ENCODE peak calls at places on chromosomes 3 and 15, in six cellular contexts. One of them, this sample, is unnamed.

GRCh38 chr15:70054366-70054765 is 43.4 kb downstream of the TLE3 start:
- DNase-seq in HTR-8/SVneo: no peak
- DNase-seq in GM10248: no peak
- DNase-seq in neuronal stem cell: no peak
- DNase-seq in stimulated activated CD8-positive, alpha-beta memory T cell treated with anti-CD3 and anti-CD28 coated beads, Interleukin-15, amount 100 ng/mL, for 24 hours: no peak
- DNase-seq in T-helper 9 cell: no peak
- DNase-seq in this sample: peak

GRCh38 chr15:55992769-55993110 is 672 bp downstream of the NEDD4 start:
- DNase-seq in HTR-8/SVneo: no peak
- DNase-seq in GM10248: no peak
- DNase-seq in neuronal stem cell: no peak
- DNase-seq in stimulated activated CD8-positive, alpha-beta memory T cell treated with anti-CD3 and anti-CD28 coated beads, Interleukin-15, amount 100 ng/mL, for 24 hours: no peak
- DNase-seq in T-helper 9 cell: no peak
- DNase-seq in this sample: no peak

GRCh38 chr3:79817224-79817623 is 49.4 kb upstream of the ROBO1 start:
- DNase-seq in HTR-8/SVneo: no peak
- DNase-seq in GM10248: no peak
- DNase-seq in neuronal stem cell: no peak
- DNase-seq in stimulated activated CD8-positive, alpha-beta memory T cell treated with anti-CD3 and anti-CD28 coated beads, Interleukin-15, amount 100 ng/mL, for 24 hours: no peak
- DNase-seq in T-helper 9 cell: no peak
- DNase-seq in this sample: no peak

GRCh38 chr3:16993227-16993626 is 108.5 kb downstream of the PLCL2 start:
- DNase-seq in HTR-8/SVneo: peak
- DNase-seq in GM10248: no peak
- DNase-seq in neuronal stem cell: no peak
- DNase-seq in stimulated activated CD8-positive, alpha-beta memory T cell treated with anti-CD3 and anti-CD28 coated beads, Interleukin-15, amount 100 ng/mL, for 24 hours: no peak
- DNase-seq in T-helper 9 cell: no peak
- DNase-seq in this sample: no peak

GRCh38 chr3:99690761-99691369 is 52.5 kb downstream of the COL8A1 start:
- DNase-seq in HTR-8/SVneo: no peak
- DNase-seq in GM10248: no peak
- DNase-seq in neuronal stem cell: no peak
- DNase-seq in stimulated activated CD8-positive, alpha-beta memory T cell treated with anti-CD3 and anti-CD28 coated beads, Interleukin-15, amount 100 ng/mL, for 24 hours: no peak
- DNase-seq in T-helper 9 cell: no peak
- DNase-seq in this sample: no peak

GRCh38 chr15:76636059-76636458 is 269.1 kb downstream of the SCAPER start:
- DNase-seq in HTR-8/SVneo: no peak
- DNase-seq in GM10248: no peak
- DNase-seq in neuronal stem cell: no peak
- DNase-seq in stimulated activated CD8-positive, alpha-beta memory T cell treated with anti-CD3 and anti-CD28 coated beads, Interleukin-15, amount 100 ng/mL, for 24 hours: no peak
- DNase-seq in T-helper 9 cell: no peak
- DNase-seq in this sample: no peak

GRCh38 chr3:61808999-61809398 is 247.6 kb downstream of the PTPRG start:
- DNase-seq in HTR-8/SVneo: no peak
- DNase-seq in GM10248: no peak
- DNase-seq in neuronal stem cell: no peak
- DNase-seq in stimulated activated CD8-positive, alpha-beta memory T cell treated with anti-CD3 and anti-CD28 coated beads, Interleukin-15, amount 100 ng/mL, for 24 hours: no peak
- DNase-seq in T-helper 9 cell: no peak
- DNase-seq in this sample: no peak

GRCh38 chr3:195123196-195123805 is 147.7 kb downstream of the XXYLT1 start:
- DNase-seq in HTR-8/SVneo: peak
- DNase-seq in GM10248: no peak
- DNase-seq in neuronal stem cell: no peak
- DNase-seq in stimulated activated CD8-positive, alpha-beta memory T cell treated with anti-CD3 and anti-CD28 coated beads, Interleukin-15, amount 100 ng/mL, for 24 hours: no peak
- DNase-seq in T-helper 9 cell: no peak
- DNase-seq in this sample: peak

GRCh38 chr3:192887047-192887446 is 30.6 kb downstream of the MB21D2 start:
- DNase-seq in HTR-8/SVneo: no peak
- DNase-seq in GM10248: no peak
- DNase-seq in neuronal stem cell: no peak
- DNase-seq in stimulated activated CD8-positive, alpha-beta memory T cell treated with anti-CD3 and anti-CD28 coated beads, Interleukin-15, amount 100 ng/mL, for 24 hours: no peak
- DNase-seq in T-helper 9 cell: no peak
- DNase-seq in this sample: no peak

GRCh38 chr3:194761384-194761783 is 75.7 kb downstream of the FAM43A start:
- DNase-seq in HTR-8/SVneo: peak
- DNase-seq in GM10248: no peak
- DNase-seq in neuronal stem cell: no peak
- DNase-seq in stimulated activated CD8-positive, alpha-beta memory T cell treated with anti-CD3 and anti-CD28 coated beads, Interleukin-15, amount 100 ng/mL, for 24 hours: no peak
- DNase-seq in T-helper 9 cell: no peak
- DNase-seq in this sample: peak

GRCh38 chr3:194375921-194376570 is 6.5 kb upstream of the LRRC15 start:
- DNase-seq in HTR-8/SVneo: no peak
- DNase-seq in GM10248: no peak
- DNase-seq in neuronal stem cell: no peak
- DNase-seq in stimulated activated CD8-positive, alpha-beta memory T cell treated with anti-CD3 and anti-CD28 coated beads, Interleukin-15, amount 100 ng/mL, for 24 hours: no peak
- DNase-seq in T-helper 9 cell: no peak
- DNase-seq in this sample: no peak

GRCh38 chr3:158801200-158801599 is 654 bp upstream of the MFSD1 start:
- DNase-seq in HTR-8/SVneo: no peak
- DNase-seq in GM10248: peak
- DNase-seq in neuronal stem cell: peak
- DNase-seq in stimulated activated CD8-positive, alpha-beta memory T cell treated with anti-CD3 and anti-CD28 coated beads, Interleukin-15, amount 100 ng/mL, for 24 hours: no peak
- DNase-seq in T-helper 9 cell: no peak
- DNase-seq in this sample: no peak

This sample was measured in BE2C.